ENCODE peak calls at places on chromosomes 1 and 21, in ten cellular contexts. F is PC-9, K is RWPE2, G is astrocyte, I is HFF-Myc, P is pancreas, C is cardiac fibroblast, J is lung, W is mammary epithelial cell, B is uterus. M is an unnamed sample.

GRCh38 chr1:157073944-157074685 is 25.5 kb downstream of the ETV3L start:
- DNase-seq in F (no peak), K (no peak), G (peak), I (peak), P (peak), C (peak), J (peak), W (peak), B (peak), M (no peak)

GRCh38 chr1:203268901-203269653 is 36.2 kb upstream of the BTG2 start:
- DNase-seq in F (peak), K (no peak), G (peak), I (no peak), P (no peak), C (peak), J (no peak), W (peak), B (no peak), M (no peak)

GRCh38 chr1:117301906-117302305 is 65.3 kb upstream of the MAN1A2 start:
- DNase-seq in F (no peak), K (no peak), G (no peak), I (no peak), P (no peak), C (no peak), J (no peak), W (peak), B (no peak), M (no peak)

GRCh38 chr1:172145231-172145651 is 275.2 kb upstream of the C1orf105 start:
- DNase-seq in F (no peak), K (no peak), G (peak), I (peak), P (no peak), C (peak), J (no peak), W (no peak), B (no peak), M (no peak)

GRCh38 chr1:183043872-183044859 is 20.9 kb downstream of the LAMC1 start:
- DNase-seq in F (no peak), K (no peak), G (peak), I (no peak), P (no peak), C (peak), J (no peak), W (peak), B (no peak), M (no peak)

GRCh38 chr1:158179301-158180041 is 1.2 kb upstream of the CD1D start:
- DNase-seq in F (no peak), K (no peak), G (no peak), I (no peak), P (no peak), C (no peak), J (no peak), W (no peak), B (no peak), M (peak)

GRCh38 chr1:13583964-13584791 is 546 bp downstream of the PDPN start:
- DNase-seq in F (no peak), K (peak), G (peak), I (no peak), P (no peak), C (peak), J (no peak), W (peak), B (peak), M (no peak)

GRCh38 chr21:29521872-29522271 is 223.2 kb downstream of the BACH1 start:
- DNase-seq in F (no peak), K (no peak), G (no peak), I (no peak), P (no peak), C (no peak), J (no peak), W (peak), B (no peak), M (no peak)

GRCh38 chr1:2041305-2041704 is 8.9 kb upstream of the PRKCZ start:
- DNase-seq in F (no peak), K (no peak), G (no peak), I (no peak), P (no peak), C (no peak), J (no peak), W (no peak), B (no peak), M (no peak)

GRCh38 chr1:180157108-180157507 is 2.4 kb downstream of the QSOX1 start:
- DNase-seq in F (peak), K (no peak), G (peak), I (no peak), P (no peak), C (no peak), J (no peak), W (no peak), B (no peak), M (no peak)

GRCh38 chr1:175968486-175969182 is 225.2 kb upstream of the TNR start:
- DNase-seq in F (no peak), K (no peak), G (peak), I (no peak), P (no peak), C (peak), J (no peak), W (no peak), B (no peak), M (no peak)

GRCh38 chr1:110216844-110217444 is 6.8 kb downstream of the KCNC4 start:
- DNase-seq in F (no peak), K (no peak), G (no peak), I (no peak), P (no peak), C (no peak), J (no peak), W (no peak), B (no peak), M (no peak)

GRCh38 chr21:38308010-38308784 is 51.4 kb downstream of the KCNJ15 start:
- DNase-seq in F (no peak), K (no peak), G (no peak), I (no peak), P (no peak), C (no peak), J (no peak), W (no peak), B (no peak), M (no peak)

GRCh38 chr1:31593770-31594632 is 17.7 kb downstream of the TINAGL1 start:
- DNase-seq in F (peak), K (peak), G (peak), I (no peak), P (peak), C (peak), J (peak), W (peak), B (peak), M (peak)

GRCh38 chr21:41972511-41973205 is 18.8 kb upstream of the C2CD2 start:
- DNase-seq in F (no peak), K (no peak), G (no peak), I (no peak), P (no peak), C (no peak), J (no peak), W (no peak), B (no peak), M (peak)

GRCh38 chr1:169944621-169945020 is 50.9 kb upstream of the SCYL3 start:
- DNase-seq in F (no peak), K (no peak), G (no peak), I (no peak), P (no peak), C (no peak), J (no peak), W (no peak), B (no peak), M (no peak)

GRCh38 chr1:159171254-159171687 is at the start of gene CADM3:
- DNase-seq in F (no peak), K (no peak), G (no peak), I (no peak), P (no peak), C (peak), J (no peak), W (no peak), B (peak), M (no peak)

GRCh38 chr1:68180441-68181164 is 51.7 kb downstream of the WLS start:
- DNase-seq in F (no peak), K (no peak), G (no peak), I (no peak), P (no peak), C (no peak), J (no peak), W (no peak), B (no peak), M (no peak)

GRCh38 chr1:40450491-40451237 is 388 bp downstream of the ZFP69B start:
- DNase-seq in F (no peak), K (no peak), G (peak), I (peak), P (peak), C (peak), J (no peak), W (peak), B (peak), M (peak)

GRCh38 chr21:46668381-46668780 is 32.9 kb downstream of the PRMT2 start:
- DNase-seq in F (no peak), K (no peak), G (no peak), I (no peak), P (no peak), C (no peak), J (no peak), W (no peak), B (no peak), M (no peak)

GRCh38 chr1:107965112-107965991 is at the start of gene VAV3:
- DNase-seq in F (no peak), K (peak), G (peak), I (peak), P (peak), C (peak), J (peak), W (peak), B (peak), M (peak)

GRCh38 chr1:15417365-15417934 is 7.8 kb downstream of the EFHD2 start:
- DNase-seq in F (peak), K (no peak), G (peak), I (peak), P (no peak), C (peak), J (peak), W (peak), B (no peak), M (peak)

GRCh38 chr1:25549273-25550154 is 6.1 kb downstream of the LDLRAP1 start:
- DNase-seq in F (peak), K (peak), G (peak), I (no peak), P (no peak), C (peak), J (peak), W (peak), B (no peak), M (peak)

GRCh38 chr1:19715334-19716203 is 50.9 kb downstream of the HTR6 start:
- DNase-seq in F (peak), K (peak), G (peak), I (peak), P (peak), C (peak), J (peak), W (peak), B (peak), M (peak)

GRCh38 chr21:37546949-37547614 is 180.5 kb downstream of the DYRK1A start:
- DNase-seq in F (no peak), K (no peak), G (peak), I (no peak), P (no peak), C (no peak), J (no peak), W (no peak), B (no peak), M (no peak)

GRCh38 chr1:115838805-115839705 is 1.9 kb downstream of the NHLH2 start:
- DNase-seq in F (no peak), K (peak), G (no peak), I (peak), P (peak), C (no peak), J (no peak), W (peak), B (no peak), M (no peak)

GRCh38 chr1:115837762-115838421 is 3.0 kb downstream of the NHLH2 start:
- DNase-seq in F (no peak), K (no peak), G (no peak), I (no peak), P (peak), C (no peak), J (no peak), W (no peak), B (no peak), M (no peak)

GRCh38 chr1:115838426-115838804 is 2.5 kb downstream of the NHLH2 start:
- DNase-seq in F (no peak), K (no peak), G (no peak), I (no peak), P (no peak), C (no peak), J (no peak), W (no peak), B (no peak), M (no peak)

GRCh38 chr1:115839706-115840095 is 1.2 kb downstream of the NHLH2 start:
- DNase-seq in F (no peak), K (no peak), G (no peak), I (no peak), P (no peak), C (no peak), J (no peak), W (no peak), B (no peak), M (no peak)

GRCh38 chr1:115837386-115837761 is 3.6 kb downstream of the NHLH2 start:
- DNase-seq in F (no peak), K (no peak), G (no peak), I (no peak), P (no peak), C (no peak), J (no peak), W (no peak), B (no peak), M (no peak)
- H3K4me3 ChIP-seq in F (no peak), K (no peak), G (no peak), I (no peak), P (no peak), C (no peak), J (no peak), W (no peak), B (no peak), M (no peak)

GRCh38 chr1:92931691-92932090 is 29.6 kb downstream of the DIPK1A start:
- DNase-seq in F (no peak), K (no peak), G (no peak), I (no peak), P (no peak), C (no peak), J (no peak), W (no peak), B (no peak), M (no peak)

GRCh38 chr1:92924501-92924900 is 36.8 kb downstream of the DIPK1A start:
- DNase-seq in F (no peak), K (no peak), G (no peak), I (no peak), P (no peak), C (peak), J (no peak), W (no peak), B (no peak), M (no peak)

GRCh38 chr1:92926873-92927272 is 34.4 kb downstream of the DIPK1A start:
- DNase-seq in F (no peak), K (no peak), G (no peak), I (no peak), P (no peak), C (no peak), J (no peak), W (no peak), B (no peak), M (no peak)

GRCh38 chr1:92929461-92929860 is 31.8 kb downstream of the DIPK1A start:
- DNase-seq in F (no peak), K (no peak), G (no peak), I (no peak), P (no peak), C (peak), J (no peak), W (peak), B (no peak), M (no peak)

DNA sequence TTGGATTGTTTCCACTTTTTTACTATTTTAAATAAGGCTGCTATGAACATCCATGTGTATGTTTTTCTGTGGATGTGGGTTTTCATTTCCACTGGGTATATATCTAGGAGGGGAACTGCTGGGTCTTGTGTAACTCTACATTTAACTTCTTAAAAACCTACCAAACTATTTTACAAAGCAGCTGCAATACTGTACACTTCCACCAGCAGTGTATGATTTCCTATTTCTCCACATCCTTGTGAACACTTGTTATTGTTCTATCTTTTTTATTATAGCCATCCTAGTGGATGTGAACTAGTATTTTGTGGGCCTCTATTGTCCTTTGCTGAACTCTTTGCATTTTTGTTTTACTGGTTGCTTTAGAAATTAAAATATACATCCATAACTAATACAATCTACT is 33.4 kb downstream of the DIPK1A start:
- DNase-seq in F (no peak), K (no peak), G (no peak), I (no peak), P (no peak), C (no peak), J (no peak), W (no peak), B (no peak), M (no peak)
- TF ChIP-seq CTCF in F (peak), K (no peak), G (peak), I (no peak), P (no peak), C (no peak), J (no peak), W (peak), B (no peak), M (no peak)

GRCh38 chr1:89974211-89974610 is 20.7 kb upstream of the ZNF326 start:
- DNase-seq in F (peak), K (no peak), G (no peak), I (no peak), P (no peak), C (no peak), J (no peak), W (no peak), B (no peak), M (no peak)

GRCh38 chr1:89975540-89976125 is 19.3 kb upstream of the ZNF326 start:
- DNase-seq in F (peak), K (no peak), G (no peak), I (no peak), P (no peak), C (no peak), J (no peak), W (no peak), B (no peak), M (no peak)

GRCh38 chr1:89973481-89974127 is 21.3 kb upstream of the ZNF326 start:
- DNase-seq in F (peak), K (no peak), G (no peak), I (no peak), P (no peak), C (no peak), J (no peak), W (no peak), B (no peak), M (no peak)

GRCh38 chr1:89972024-89972423 is 22.9 kb upstream of the ZNF326 start:
- DNase-seq in F (no peak), K (no peak), G (no peak), I (no peak), P (no peak), C (no peak), J (no peak), W (no peak), B (no peak), M (no peak)

DNA sequence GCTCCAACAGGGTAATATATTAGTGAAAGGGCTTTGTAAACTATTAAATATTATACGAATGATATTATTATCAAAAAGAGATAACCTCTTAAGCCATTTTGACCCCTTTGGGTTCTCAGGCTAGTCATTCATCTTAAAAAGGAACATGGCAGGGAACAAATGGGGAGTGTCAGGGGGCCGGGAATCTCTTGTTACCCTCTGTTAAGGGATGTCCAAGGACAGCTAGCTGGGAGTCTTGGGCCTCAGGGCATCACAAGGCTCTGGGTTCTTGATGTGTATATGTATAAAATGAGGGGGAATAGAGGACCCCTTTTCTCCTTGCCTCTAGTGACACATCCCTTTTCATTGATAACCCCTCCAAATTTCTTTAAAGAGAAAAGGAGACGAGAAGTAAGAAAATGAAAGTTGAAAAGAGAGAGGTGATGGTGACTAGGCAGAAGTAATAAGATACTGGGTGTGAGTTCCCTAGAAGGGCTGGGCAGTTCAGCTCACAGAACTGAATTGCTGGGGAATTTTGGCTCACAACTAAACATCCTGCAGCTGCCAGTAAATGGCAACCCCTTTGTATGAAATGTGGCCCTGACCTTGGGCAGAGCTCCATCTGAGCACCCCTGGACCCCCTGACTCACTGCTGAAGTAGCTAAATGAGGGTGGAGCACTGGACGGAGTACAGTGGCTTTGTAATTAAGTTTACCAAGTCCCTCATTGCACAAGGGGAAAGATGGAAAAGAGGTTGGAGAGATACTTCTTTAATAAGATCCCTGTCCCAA is 20.0 kb upstream of the ZNF326 start:
- DNase-seq in F (peak), K (no peak), G (peak), I (no peak), P (no peak), C (peak), J (no peak), W (peak), B (no peak), M (no peak)
- H3K4me3 ChIP-seq in F (peak), K (no peak), G (no peak), I (no peak), P (no peak), C (no peak), J (no peak), W (no peak), B (no peak), M (no peak)

GRCh38 chr1:11266268-11267074 is 4.1 kb upstream of the MTOR start:
- DNase-seq in F (no peak), K (no peak), G (no peak), I (no peak), P (no peak), C (no peak), J (no peak), W (no peak), B (no peak), M (no peak)

GRCh38 chr1:11262171-11263049 is at the start of gene MTOR:
- DNase-seq in F (peak), K (peak), G (peak), I (peak), P (peak), C (peak), J (peak), W (peak), B (peak), M (peak)
- TF ChIP-seq CTCF in F (no peak), K (no peak), G (no peak), I (no peak), P (no peak), C (peak), J (no peak), W (no peak), B (no peak), M (peak)

DNA sequence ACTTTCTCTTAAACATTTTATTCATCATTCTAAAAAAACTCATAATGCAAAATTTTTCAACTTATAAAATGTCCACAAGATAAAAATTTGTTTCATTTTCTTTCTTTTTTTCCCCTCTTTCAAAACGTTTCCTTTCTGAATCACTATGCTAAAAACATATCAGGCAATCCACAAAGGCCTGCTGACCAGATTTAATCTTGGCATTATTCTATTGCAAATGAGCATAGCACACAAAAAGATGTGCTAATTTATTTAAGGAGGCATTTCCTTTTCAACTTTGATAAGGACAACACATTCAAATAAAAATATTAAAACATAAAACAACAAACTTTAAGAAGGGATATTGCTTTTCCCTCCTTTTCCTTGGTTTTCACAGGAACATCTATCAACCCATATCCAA is 215.3 kb upstream of the FOXD3 start:
- DNase-seq in F (no peak), K (no peak), G (no peak), I (no peak), P (no peak), C (no peak), J (no peak), W (no peak), B (no peak), M (no peak)
- H3K4me3 ChIP-seq in F (no peak), K (no peak), G (no peak), I (no peak), P (no peak), C (no peak), J (no peak), W (no peak), B (no peak), M (no peak)

GRCh38 chr1:8962812-8963669 is 17.4 kb downstream of the CA6 start:
- DNase-seq in F (peak), K (no peak), G (no peak), I (no peak), P (no peak), C (peak), J (peak), W (no peak), B (no peak), M (peak)
- TF ChIP-seq CTCF in F (peak), K (peak), G (no peak), I (peak), P (no peak), C (peak), J (no peak), W (peak), B (no peak), M (peak)

GRCh38 chr1:88649932-88650331 is 34.1 kb upstream of the PKN2 start:
- DNase-seq in F (no peak), K (no peak), G (no peak), I (no peak), P (no peak), C (no peak), J (no peak), W (no peak), B (no peak), M (no peak)

GRCh38 chr1:88650676-88651418 is 33.2 kb upstream of the PKN2 start:
- DNase-seq in F (no peak), K (no peak), G (no peak), I (no peak), P (no peak), C (peak), J (no peak), W (peak), B (no peak), M (no peak)

GRCh38 chr1:88646852-88647645 is 37.0 kb upstream of the PKN2 start:
- DNase-seq in F (no peak), K (no peak), G (no peak), I (no peak), P (no peak), C (peak), J (no peak), W (peak), B (no peak), M (no peak)

GRCh38 chr1:88648706-88649105 is 35.4 kb upstream of the PKN2 start:
- DNase-seq in F (no peak), K (no peak), G (no peak), I (no peak), P (no peak), C (no peak), J (no peak), W (no peak), B (no peak), M (no peak)

GRCh38 chr1:88647749-88648415 is 36.2 kb upstream of the PKN2 start:
- DNase-seq in F (no peak), K (no peak), G (no peak), I (no peak), P (no peak), C (no peak), J (no peak), W (no peak), B (no peak), M (no peak)
- H3K4me3 ChIP-seq in F (no peak), K (no peak), G (no peak), I (no peak), P (no peak), C (no peak), J (no peak), W (no peak), B (no peak), M (no peak)